ENCODE peak calls at places on chromosomes 12 and 14, in four cellular contexts. P is tibial artery, G is GM10248, D is nucleus accumbens. C is an unnamed sample.

GRCh38 chr14:100730530-100730929 is 3.8 kb downstream of the DLK1 start:
- DNase-seq in P (no peak), G (no peak), D (no peak), C (no peak)

GRCh38 chr14:68552597-68552996 is 240.3 kb downstream of the ZFP36L1 start:
- DNase-seq in P (no peak), G (no peak), D (no peak), C (no peak)

GRCh38 chr14:68546839-68547238 is 246.0 kb downstream of the ZFP36L1 start:
- DNase-seq in P (no peak), G (no peak), D (no peak), C (peak; percentile 39)

GRCh38 chr12:67475725-67476124 is 172.8 kb upstream of the DYRK2 start:
- DNase-seq in P (no peak), G (no peak), D (no peak), C (no peak)

GRCh38 chr12:20822415-20822814 is 11.9 kb downstream of the SLCO1B3 start:
- DNase-seq in P (no peak), G (no peak), D (no peak), C (no peak)

GRCh38 chr12:118922405-118922804 is 58.9 kb upstream of the SRRM4 start:
- DNase-seq in P (no peak), G (no peak), D (no peak), C (no peak)

GRCh38 chr12:127400231-127400630 is 866.7 kb upstream of the TMEM132C start:
- DNase-seq in P (no peak), G (no peak), D (no peak), C (no peak)

GRCh38 chr12:28936221-28936620 is 212.9 kb upstream of the FAR2 start:
- DNase-seq in P (no peak), G (no peak), D (no peak), C (no peak)

GRCh38 chr12:85949253-85949652 is 75.2 kb downstream of the NTS start:
- DNase-seq in P (no peak), G (no peak), D (no peak), C (no peak)

GRCh38 chr12:122862872-122863701 is 27.8 kb downstream of the HIP1R start:
- DNase-seq in P (peak; percentile 63), G (no peak), D (no peak), C (no peak)

GRCh38 chr14:87916103-87916885 is 76.7 kb downstream of the GALC start:
- DNase-seq in P (no peak), G (no peak), D (no peak), C (no peak)

GRCh38 chr14:92922883-92923743 is at the start of gene CHGA:
- DNase-seq in P (no peak), G (peak; percentile 81), D (no peak), C (peak; percentile 73)

GRCh38 chr14:32710351-32711102 is 228.2 kb upstream of the NPAS3 start:
- DNase-seq in P (no peak), G (no peak), D (no peak), C (peak; percentile 29)

GRCh38 chr12:100579844-100580243 is 6.4 kb downstream of the GAS2L3 start:
- DNase-seq in P (no peak), G (no peak), D (no peak), C (no peak)

GRCh38 chr14:33363687-33364086 is 425.0 kb downstream of the NPAS3 start:
- DNase-seq in P (no peak), G (no peak), D (no peak), C (no peak)

GRCh38 chr14:102994689-102995088 is 62.7 kb downstream of the CDC42BPB start:
- DNase-seq in P (no peak), G (no peak), D (no peak), C (no peak)

GRCh38 chr14:99273025-99273723 is 1.2 kb upstream of the BCL11B start:
- DNase-seq in P (no peak), G (no peak), D (no peak), C (peak; percentile 27)

GRCh38 chr14:38910092-38910491 is 192.9 kb downstream of the SEC23A start:
- DNase-seq in P (no peak), G (no peak), D (no peak), C (no peak)

GRCh38 chr14:61461808-61462275 is 140.5 kb downstream of the PRKCH start:
- DNase-seq in P (no peak), G (peak; percentile 55), D (no peak), C (peak; percentile 45)

GRCh38 chr12:108839011-108839889 is 18.1 kb downstream of the SSH1 start:
- DNase-seq in P (peak; percentile 92), G (no peak), D (no peak), C (no peak)

GRCh38 chr14:26905219-26905618 is 307.4 kb upstream of the NOVA1 start:
- DNase-seq in P (no peak), G (no peak), D (no peak), C (no peak)

GRCh38 chr14:103562135-103562384 is 397 bp downstream of the BAG5 start:
- DNase-seq in P (peak; percentile 77), G (no peak), D (no peak), C (peak; percentile 70)

GRCh38 chr12:131862994-131863710 is 31.3 kb upstream of the ULK1 start:
- DNase-seq in P (no peak), G (no peak), D (no peak), C (no peak)

GRCh38 chr12:94172031-94172430 is 23.7 kb downstream of the PLXNC1 start:
- DNase-seq in P (no peak), G (no peak), D (no peak), C (no peak)

GRCh38 chr14:69005432-69006148 is 26.5 kb upstream of the ACTN1 start:
- DNase-seq in P (peak; percentile 91), G (no peak), D (no peak), C (peak; percentile 87)

GRCh38 chr12:33047666-33048065 is 151.1 kb upstream of the PKP2 start:
- DNase-seq in P (no peak), G (no peak), D (no peak), C (no peak)

GRCh38 chr14:96030136-96030760 is 8.9 kb upstream of the C14orf132 start:
- DNase-seq in P (no peak), G (no peak), D (no peak), C (no peak)

GRCh38 chr12:12939888-12940287 is 12.1 kb downstream of the GPRC5D start:
- DNase-seq in P (no peak), G (no peak), D (no peak), C (no peak)

GRCh38 chr12:125634813-125635212 is 569.6 kb downstream of the AACS start:
- DNase-seq in P (no peak), G (no peak), D (no peak), C (no peak)

GRCh38 chr14:100616854-100617714 is 29.9 kb upstream of the BEGAIN start:
- DNase-seq in P (peak; percentile 17), G (no peak), D (no peak), C (no peak)

GRCh38 chr12:12032771-12033588 is 37.8 kb upstream of the BCL2L14 start:
- DNase-seq in P (peak; percentile 83), G (peak; percentile 57), D (peak; percentile 69), C (peak; percentile 71)

GRCh38 chr14:38090506-38090905 is 117.2 kb upstream of the SSTR1 start:
- DNase-seq in P (no peak), G (no peak), D (no peak), C (no peak)

GRCh38 chr14:70801836-70802235 is 7.5 kb downstream of the MAP3K9 start:
- DNase-seq in P (no peak), G (no peak), D (no peak), C (no peak)

GRCh38 chr12:113424915-113425823 is 3.0 kb downstream of the SDSL start:
- DNase-seq in P (no peak), G (peak; percentile 73), D (peak; percentile 28), C (peak; percentile 68)

GRCh38 chr12:122483969-122484368 is 16.8 kb downstream of the ZCCHC8 start:
- DNase-seq in P (no peak), G (no peak), D (no peak), C (no peak)

GRCh38 chr12:114976959-114977358 is 293.0 kb upstream of the TBX3 start:
- DNase-seq in P (no peak), G (no peak), D (no peak), C (no peak)

GRCh38 chr12:93526786-93527428 is 45.6 kb upstream of the SOCS2 start:
- DNase-seq in P (no peak), G (no peak), D (no peak), C (peak; percentile 64)

GRCh38 chr14:103135333-103136075 is 12.2 kb downstream of the TNFAIP2 start:
- DNase-seq in P (peak; percentile 58), G (no peak), D (no peak), C (no peak)

GRCh38 chr12:55933799-55934174 is 2.8 kb downstream of the DGKA start:
- DNase-seq in P (no peak), G (no peak), D (no peak), C (no peak)

C was measured in AG08396.